ENCODE peak calls at places on chromosomes 12 and 14, in ten cellular contexts. P, A, W, N, Q, G, J, R, I and U are unnamed samples.

GRCh38 chr14:105760691-105761344 is 234.4 kb downstream of the TMEM121 start:
- DNase-seq in P (no peak), A (no peak), W (no peak), N (no peak), Q (no peak), G (no peak), J (no peak), R (no peak), I (no peak), U (no peak)

GRCh38 chr12:122851820-122852219 is 16.6 kb downstream of the HIP1R start:
- DNase-seq in P (no peak), A (no peak), W (peak; percentile 73), N (no peak), Q (peak; percentile 97), G (peak; percentile 76), J (no peak), R (no peak), I (peak; percentile 89), U (no peak)

GRCh38 chr12:21665816-21666215 is 8.2 kb upstream of the LDHB start:
- DNase-seq in P (no peak), A (no peak), W (no peak), N (no peak), Q (no peak), G (no peak), J (no peak), R (no peak), I (no peak), U (no peak)

GRCh38 chr12:114547636-114548035 is 136.3 kb downstream of the TBX3 start:
- DNase-seq in P (peak; percentile 55), A (no peak), W (no peak), N (no peak), Q (no peak), G (no peak), J (no peak), R (no peak), I (no peak), U (peak; percentile 79)

GRCh38 chr12:108833355-108833733 is 24.0 kb downstream of the SSH1 start:
- DNase-seq in P (peak; percentile 98), A (peak; percentile 71), W (peak; percentile 97), N (peak; percentile 57), Q (peak; percentile 95), G (peak; percentile 84), J (no peak), R (no peak), I (peak; percentile 96), U (peak; percentile 93)

GRCh38 chr14:104971447-104972240 is 6.5 kb downstream of the AHNAK2 start:
- DNase-seq in P (no peak), A (no peak), W (no peak), N (no peak), Q (no peak), G (no peak), J (no peak), R (no peak), I (no peak), U (peak; percentile 44)

GRCh38 chr12:89863332-89863938 is 154.8 kb upstream of the ATP2B1 start:
- DNase-seq in P (no peak), A (no peak), W (no peak), N (no peak), Q (no peak), G (no peak), J (no peak), R (peak; percentile 86), I (no peak), U (no peak)

GRCh38 chr12:46024099-46024498 is 33.7 kb upstream of the SCAF11 start:
- DNase-seq in P (peak; percentile 14), A (no peak), W (no peak), N (no peak), Q (no peak), G (no peak), J (no peak), R (no peak), I (no peak), U (peak; percentile 56)

GRCh38 chr12:39440101-39440500 is 2.8 kb downstream of the KIF21A start:
- DNase-seq in P (no peak), A (no peak), W (no peak), N (no peak), Q (no peak), G (no peak), J (no peak), R (no peak), I (no peak), U (no peak)
- H3K4me3 ChIP-seq in P (no peak overlapping the region), A (peak overlapping the region; percentile 95), W (no peak overlapping the region), N (no peak overlapping the region), Q (no peak overlapping the region), G (no peak overlapping the region), J (no peak overlapping the region), R (no peak overlapping the region), I (no peak overlapping the region), U (no peak overlapping the region)

GRCh38 chr12:130017571-130018449 is 114.0 kb upstream of the TMEM132D start:
- DNase-seq in P (no peak), A (peak; percentile 44), W (peak; percentile 13), N (no peak), Q (peak; percentile 28), G (no peak), J (peak; percentile 30), R (no peak), I (peak; percentile 10), U (peak; percentile 69)

GRCh38 chr12:130014485-130014807 is 110.6 kb upstream of the TMEM132D start:
- DNase-seq in P (peak; percentile 57), A (no peak), W (no peak), N (peak; percentile 29), Q (peak; percentile 6), G (no peak), J (peak; percentile 63), R (no peak), I (no peak), U (peak; percentile 90)

GRCh38 chr12:130016986-130017385 is 113.2 kb upstream of the TMEM132D start:
- DNase-seq in P (no peak), A (no peak), W (no peak), N (no peak), Q (no peak), G (no peak), J (no peak), R (no peak), I (no peak), U (peak; percentile 47)

GRCh38 chr12:130016194-130016593 is 112.4 kb upstream of the TMEM132D start:
- DNase-seq in P (no peak), A (no peak), W (no peak), N (no peak), Q (no peak), G (no peak), J (no peak), R (no peak), I (no peak), U (peak; percentile 39)

GRCh38 chr12:130018614-130019013 is 114.8 kb upstream of the TMEM132D start:
- DNase-seq in P (no peak), A (no peak), W (no peak), N (no peak), Q (no peak), G (no peak), J (no peak), R (no peak), I (no peak), U (peak; percentile 31)
- H3K4me3 ChIP-seq in P (no peak overlapping the region), A (no peak overlapping the region), W (no peak overlapping the region), N (no peak overlapping the region), Q (no peak overlapping the region), G (no peak overlapping the region), J (no peak overlapping the region), R (no peak overlapping the region), I (no peak overlapping the region), U (no peak overlapping the region)

DNA sequence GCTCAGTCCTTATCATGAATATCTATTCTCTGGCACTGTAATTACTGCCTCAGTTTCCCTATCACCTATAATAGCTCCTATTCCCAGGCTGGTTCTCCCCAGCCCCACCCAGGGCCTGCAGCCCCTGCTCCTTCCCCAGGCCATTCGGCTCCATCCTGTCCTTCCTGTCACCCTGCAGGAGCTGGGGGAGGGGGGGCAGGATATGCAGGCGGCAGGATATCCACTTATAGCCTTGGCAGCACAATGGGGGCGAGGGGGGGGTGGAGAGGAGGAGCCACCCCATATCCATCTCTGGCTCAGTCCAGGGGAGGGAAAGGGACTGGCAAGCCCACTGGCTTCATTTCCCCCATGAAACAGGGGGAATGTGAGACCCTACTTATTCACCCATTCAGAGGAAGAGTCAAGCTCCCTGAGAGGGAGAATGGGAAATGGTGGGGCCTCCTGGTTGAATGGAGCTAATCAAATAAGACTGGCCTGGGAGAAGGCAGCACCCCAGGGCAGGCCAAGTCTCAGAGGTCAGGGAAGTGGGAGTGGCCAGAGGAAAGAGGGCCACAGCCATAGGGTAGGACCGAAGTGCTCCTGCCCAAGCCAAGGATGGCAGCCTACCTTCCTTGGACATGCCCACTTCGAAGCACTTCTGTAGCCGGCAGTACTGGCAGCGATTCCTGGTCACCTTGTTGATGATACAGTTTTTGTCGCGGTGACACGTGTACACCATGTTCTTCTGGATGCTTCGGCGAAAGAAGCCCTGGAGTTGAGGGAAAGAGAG is 7.8 kb upstream of the ITGB7 start:
- DNase-seq in P (peak; percentile 81), A (peak; percentile 61), W (no peak), N (no peak), Q (no peak), G (no peak), J (no peak), R (no peak), I (no peak), U (peak; percentile 84)
- H3K4me3 ChIP-seq in P (no peak overlapping the region), A (peak overlapping the region; percentile 7), W (no peak overlapping the region), N (no peak overlapping the region), Q (no peak overlapping the region), G (no peak overlapping the region), J (no peak overlapping the region), R (no peak overlapping the region), I (no peak overlapping the region), U (no peak overlapping the region)

GRCh38 chr12:64670856-64671639 is 60.8 kb downstream of the RASSF3 start:
- DNase-seq in P (peak; percentile 94), A (no peak), W (peak; percentile 52), N (no peak), Q (peak; percentile 75), G (peak; percentile 88), J (no peak), R (no peak), I (peak; percentile 78), U (peak; percentile 81)

GRCh38 chr12:64669270-64669842 is 59.1 kb downstream of the RASSF3 start:
- DNase-seq in P (no peak), A (peak; percentile 25), W (no peak), N (no peak), Q (no peak), G (peak; percentile 68), J (no peak), R (peak; percentile 85), I (no peak), U (peak; percentile 78)

GRCh38 chr12:64671682-64672081 is 61.4 kb downstream of the RASSF3 start:
- DNase-seq in P (no peak), A (no peak), W (no peak), N (no peak), Q (no peak), G (no peak), J (no peak), R (no peak), I (no peak), U (no peak)

GRCh38 chr12:64672925-64673409 is 62.7 kb downstream of the RASSF3 start:
- DNase-seq in P (no peak), A (peak; percentile 23), W (no peak), N (peak; percentile 58), Q (no peak), G (peak; percentile 61), J (no peak), R (peak; percentile 54), I (peak; percentile 57), U (no peak)

DNA sequence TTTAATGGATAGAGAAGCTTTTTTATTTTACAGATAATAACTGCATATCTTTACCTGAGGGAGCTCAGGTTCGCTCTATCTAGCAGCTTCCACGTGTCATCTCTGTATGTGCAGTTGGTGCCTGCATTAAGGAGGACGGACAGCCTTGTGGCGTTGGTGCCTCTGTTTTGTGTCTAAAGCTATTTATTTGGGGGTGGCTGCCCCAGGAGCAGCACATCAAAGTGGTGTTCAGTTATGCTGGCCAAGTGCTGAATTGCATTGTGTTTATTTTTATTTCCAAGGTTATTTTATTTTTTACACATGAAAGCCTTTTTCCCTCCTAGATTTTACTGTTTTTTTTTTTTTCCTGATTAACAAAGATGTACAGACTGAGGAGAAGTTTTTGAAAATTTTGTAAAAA is 59.7 kb downstream of the RASSF3 start:
- DNase-seq in P (no peak), A (no peak), W (no peak), N (no peak), Q (no peak), G (no peak), J (no peak), R (peak; percentile 39), I (no peak), U (no peak)
- H3K4me3 ChIP-seq in P (no peak overlapping the region), A (no peak overlapping the region), W (no peak overlapping the region), N (no peak overlapping the region), Q (no peak overlapping the region), G (no peak overlapping the region), J (no peak overlapping the region), R (peak overlapping the region; percentile 66), I (no peak overlapping the region), U (no peak overlapping the region)